ENCODE peak calls at places on chromosomes 6 and 20, in seven cellular contexts. One of them, this sample, is unnamed.

GRCh38 chr6:45416700-45417099 is 39.0 kb upstream of the SUPT3H start:
- DNase-seq in heart right ventricle: no peak
- DNase-seq in cardiac muscle cell: no peak
- DNase-seq in naive thymus-derived CD8-positive, alpha-beta T cell: no peak
- DNase-seq in coronary artery: no peak
- DNase-seq in T-helper 2 cell: no peak
- DNase-seq in stimulated activated CD4-positive, alpha-beta T cell treated with anti-CD3 and anti-CD28 coated beads, Interleukin-1b, Interleukin-23, amount 100 ng/mL, for 1 hour: no peak
- DNase-seq in this sample: peak

GRCh38 chr6:72939029-72939428 is 286.3 kb downstream of the KHDC1L start:
- DNase-seq in coronary artery: no peak
- DNase-seq in naive thymus-derived CD8-positive, alpha-beta T cell: no peak
- DNase-seq in T-helper 2 cell: no peak
- DNase-seq in stimulated activated CD4-positive, alpha-beta T cell treated with anti-CD3 and anti-CD28 coated beads, Interleukin-1b, Interleukin-23, amount 100 ng/mL, for 1 hour: no peak
- DNase-seq in heart right ventricle: no peak
- DNase-seq in cardiac muscle cell: no peak
- DNase-seq in this sample: no peak

GRCh38 chr6:161029195-161029809 is 37.7 kb downstream of the MAP3K4 start:
- DNase-seq in T-helper 2 cell: no peak
- DNase-seq in heart right ventricle: no peak
- DNase-seq in coronary artery: no peak
- DNase-seq in cardiac muscle cell: no peak
- DNase-seq in naive thymus-derived CD8-positive, alpha-beta T cell: no peak
- DNase-seq in stimulated activated CD4-positive, alpha-beta T cell treated with anti-CD3 and anti-CD28 coated beads, Interleukin-1b, Interleukin-23, amount 100 ng/mL, for 1 hour: no peak
- DNase-seq in this sample: peak

GRCh38 chr6:170545405-170545804 is 7.7 kb downstream of the PSMB1 start:
- DNase-seq in naive thymus-derived CD8-positive, alpha-beta T cell: no peak
- DNase-seq in T-helper 2 cell: no peak
- DNase-seq in coronary artery: no peak
- DNase-seq in heart right ventricle: no peak
- DNase-seq in stimulated activated CD4-positive, alpha-beta T cell treated with anti-CD3 and anti-CD28 coated beads, Interleukin-1b, Interleukin-23, amount 100 ng/mL, for 1 hour: no peak
- DNase-seq in cardiac muscle cell: no peak
- DNase-seq in this sample: peak

GRCh38 chr20:19815553-19815991 is 57.5 kb downstream of the RIN2 start:
- DNase-seq in T-helper 2 cell: no peak
- DNase-seq in stimulated activated CD4-positive, alpha-beta T cell treated with anti-CD3 and anti-CD28 coated beads, Interleukin-1b, Interleukin-23, amount 100 ng/mL, for 1 hour: no peak
- DNase-seq in naive thymus-derived CD8-positive, alpha-beta T cell: no peak
- DNase-seq in heart right ventricle: peak
- DNase-seq in cardiac muscle cell: no peak
- DNase-seq in coronary artery: no peak
- DNase-seq in this sample: peak

GRCh38 chr6:149455028-149455732 is 29.6 kb downstream of the ZC3H12D start:
- DNase-seq in coronary artery: no peak
- DNase-seq in cardiac muscle cell: no peak
- DNase-seq in T-helper 2 cell: no peak
- DNase-seq in naive thymus-derived CD8-positive, alpha-beta T cell: no peak
- DNase-seq in stimulated activated CD4-positive, alpha-beta T cell treated with anti-CD3 and anti-CD28 coated beads, Interleukin-1b, Interleukin-23, amount 100 ng/mL, for 1 hour: no peak
- DNase-seq in heart right ventricle: no peak
- DNase-seq in this sample: no peak

GRCh38 chr6:33321227-33321626 is 3.7 kb upstream of the ZBTB22 start:
- DNase-seq in T-helper 2 cell: no peak
- DNase-seq in heart right ventricle: no peak
- DNase-seq in naive thymus-derived CD8-positive, alpha-beta T cell: no peak
- DNase-seq in cardiac muscle cell: no peak
- DNase-seq in stimulated activated CD4-positive, alpha-beta T cell treated with anti-CD3 and anti-CD28 coated beads, Interleukin-1b, Interleukin-23, amount 100 ng/mL, for 1 hour: no peak
- DNase-seq in coronary artery: no peak
- DNase-seq in this sample: no peak

GRCh38 chr6:148999501-148999900 is 252.7 kb downstream of the UST start:
- DNase-seq in cardiac muscle cell: no peak
- DNase-seq in naive thymus-derived CD8-positive, alpha-beta T cell: no peak
- DNase-seq in stimulated activated CD4-positive, alpha-beta T cell treated with anti-CD3 and anti-CD28 coated beads, Interleukin-1b, Interleukin-23, amount 100 ng/mL, for 1 hour: no peak
- DNase-seq in heart right ventricle: no peak
- DNase-seq in coronary artery: no peak
- DNase-seq in T-helper 2 cell: no peak
- DNase-seq in this sample: peak

GRCh38 chr6:31829633-31830492 is 2.3 kb downstream of the HSPA1B start:
- DNase-seq in naive thymus-derived CD8-positive, alpha-beta T cell: no peak
- DNase-seq in heart right ventricle: no peak
- DNase-seq in stimulated activated CD4-positive, alpha-beta T cell treated with anti-CD3 and anti-CD28 coated beads, Interleukin-1b, Interleukin-23, amount 100 ng/mL, for 1 hour: no peak
- DNase-seq in T-helper 2 cell: no peak
- DNase-seq in cardiac muscle cell: peak
- DNase-seq in coronary artery: no peak
- DNase-seq in this sample: peak

GRCh38 chr6:157099912-157100593 is 223.3 kb downstream of the TMEM242 start:
- DNase-seq in stimulated activated CD4-positive, alpha-beta T cell treated with anti-CD3 and anti-CD28 coated beads, Interleukin-1b, Interleukin-23, amount 100 ng/mL, for 1 hour: no peak
- DNase-seq in cardiac muscle cell: no peak
- DNase-seq in naive thymus-derived CD8-positive, alpha-beta T cell: no peak
- DNase-seq in T-helper 2 cell: peak
- DNase-seq in coronary artery: no peak
- DNase-seq in heart right ventricle: peak
- DNase-seq in this sample: no peak

GRCh38 chr20:44990425-44990824 is 24.1 kb downstream of the STK4 start:
- DNase-seq in naive thymus-derived CD8-positive, alpha-beta T cell: no peak
- DNase-seq in heart right ventricle: no peak
- DNase-seq in T-helper 2 cell: no peak
- DNase-seq in stimulated activated CD4-positive, alpha-beta T cell treated with anti-CD3 and anti-CD28 coated beads, Interleukin-1b, Interleukin-23, amount 100 ng/mL, for 1 hour: no peak
- DNase-seq in coronary artery: no peak
- DNase-seq in cardiac muscle cell: no peak
- DNase-seq in this sample: no peak

GRCh38 chr20:5636127-5636520 is 114.1 kb upstream of the SHLD1 start:
- DNase-seq in coronary artery: no peak
- DNase-seq in heart right ventricle: no peak
- DNase-seq in naive thymus-derived CD8-positive, alpha-beta T cell: no peak
- DNase-seq in stimulated activated CD4-positive, alpha-beta T cell treated with anti-CD3 and anti-CD28 coated beads, Interleukin-1b, Interleukin-23, amount 100 ng/mL, for 1 hour: no peak
- DNase-seq in T-helper 2 cell: no peak
- DNase-seq in cardiac muscle cell: no peak
- DNase-seq in this sample: no peak

GRCh38 chr6:111280445-111280844 is 193.1 kb downstream of the SLC16A10 start:
- DNase-seq in stimulated activated CD4-positive, alpha-beta T cell treated with anti-CD3 and anti-CD28 coated beads, Interleukin-1b, Interleukin-23, amount 100 ng/mL, for 1 hour: no peak
- DNase-seq in coronary artery: no peak
- DNase-seq in T-helper 2 cell: no peak
- DNase-seq in heart right ventricle: no peak
- DNase-seq in naive thymus-derived CD8-positive, alpha-beta T cell: no peak
- DNase-seq in cardiac muscle cell: no peak
- DNase-seq in this sample: peak

GRCh38 chr6:15796130-15796766 is 133.4 kb upstream of the DTNBP1 start:
- DNase-seq in coronary artery: no peak
- DNase-seq in heart right ventricle: peak
- DNase-seq in cardiac muscle cell: no peak
- DNase-seq in stimulated activated CD4-positive, alpha-beta T cell treated with anti-CD3 and anti-CD28 coated beads, Interleukin-1b, Interleukin-23, amount 100 ng/mL, for 1 hour: no peak
- DNase-seq in naive thymus-derived CD8-positive, alpha-beta T cell: no peak
- DNase-seq in T-helper 2 cell: no peak
- DNase-seq in this sample: no peak

GRCh38 chr6:103797738-103798137 is 1062.0 kb downstream of the HACE1 start:
- DNase-seq in coronary artery: no peak
- DNase-seq in stimulated activated CD4-positive, alpha-beta T cell treated with anti-CD3 and anti-CD28 coated beads, Interleukin-1b, Interleukin-23, amount 100 ng/mL, for 1 hour: no peak
- DNase-seq in T-helper 2 cell: no peak
- DNase-seq in cardiac muscle cell: no peak
- DNase-seq in heart right ventricle: no peak
- DNase-seq in naive thymus-derived CD8-positive, alpha-beta T cell: no peak
- DNase-seq in this sample: peak

GRCh38 chr6:13012977-13013680 is 296.6 kb downstream of the PHACTR1 start:
- DNase-seq in heart right ventricle: peak
- DNase-seq in naive thymus-derived CD8-positive, alpha-beta T cell: no peak
- DNase-seq in T-helper 2 cell: no peak
- DNase-seq in stimulated activated CD4-positive, alpha-beta T cell treated with anti-CD3 and anti-CD28 coated beads, Interleukin-1b, Interleukin-23, amount 100 ng/mL, for 1 hour: no peak
- DNase-seq in coronary artery: no peak
- DNase-seq in cardiac muscle cell: peak
- DNase-seq in this sample: no peak

GRCh38 chr6:28710466-28711191 is 184.9 kb downstream of the GPX5 start:
- DNase-seq in stimulated activated CD4-positive, alpha-beta T cell treated with anti-CD3 and anti-CD28 coated beads, Interleukin-1b, Interleukin-23, amount 100 ng/mL, for 1 hour: no peak
- DNase-seq in T-helper 2 cell: no peak
- DNase-seq in cardiac muscle cell: no peak
- DNase-seq in naive thymus-derived CD8-positive, alpha-beta T cell: no peak
- DNase-seq in coronary artery: no peak
- DNase-seq in heart right ventricle: no peak
- DNase-seq in this sample: peak

GRCh38 chr6:170524188-170524535 is 28.9 kb downstream of the PSMB1 start:
- DNase-seq in stimulated activated CD4-positive, alpha-beta T cell treated with anti-CD3 and anti-CD28 coated beads, Interleukin-1b, Interleukin-23, amount 100 ng/mL, for 1 hour: no peak
- DNase-seq in cardiac muscle cell: no peak
- DNase-seq in coronary artery: no peak
- DNase-seq in heart right ventricle: peak
- DNase-seq in T-helper 2 cell: no peak
- DNase-seq in naive thymus-derived CD8-positive, alpha-beta T cell: no peak
- DNase-seq in this sample: peak

GRCh38 chr6:31125162-31125561 is 4.9 kb upstream of the CDSN start:
- DNase-seq in cardiac muscle cell: no peak
- DNase-seq in coronary artery: no peak
- DNase-seq in naive thymus-derived CD8-positive, alpha-beta T cell: no peak
- DNase-seq in stimulated activated CD4-positive, alpha-beta T cell treated with anti-CD3 and anti-CD28 coated beads, Interleukin-1b, Interleukin-23, amount 100 ng/mL, for 1 hour: no peak
- DNase-seq in heart right ventricle: peak
- DNase-seq in T-helper 2 cell: no peak
- DNase-seq in this sample: no peak